ENCODE peak calls at places on chromosomes 6 and 20, in nine cellular contexts. One of them, this sample, is unnamed.

GRCh38 chr20:35059612-35060011 is 33.0 kb downstream of the TRPC4AP start:
- DNase-seq in A549: no peak
- DNase-seq in transverse colon: no peak
- DNase-seq in IMR-90: no peak
- DNase-seq in suprapubic skin: no peak
- DNase-seq in ovary: no peak
- DNase-seq in sigmoid colon: no peak
- DNase-seq in body of pancreas: no peak
- DNase-seq in adrenal gland: no peak
- DNase-seq in this sample: no peak

GRCh38 chr6:161618816-161619454 is 345.1 kb upstream of the AGPAT4 start:
- DNase-seq in A549: peak; percentile 80
- DNase-seq in transverse colon: no peak
- DNase-seq in IMR-90: no peak
- DNase-seq in suprapubic skin: no peak
- DNase-seq in ovary: no peak
- DNase-seq in sigmoid colon: no peak
- DNase-seq in body of pancreas: peak; percentile 35
- DNase-seq in adrenal gland: peak; percentile 89
- DNase-seq in this sample: no peak

GRCh38 chr6:55011034-55011433 is 163.3 kb upstream of the HCRTR2 start:
- DNase-seq in A549: no peak
- DNase-seq in transverse colon: no peak
- DNase-seq in IMR-90: no peak
- DNase-seq in suprapubic skin: no peak
- DNase-seq in ovary: no peak
- DNase-seq in sigmoid colon: no peak
- DNase-seq in body of pancreas: no peak
- DNase-seq in adrenal gland: no peak
- DNase-seq in this sample: no peak

GRCh38 chr6:43933111-43933885 is 163.3 kb downstream of the VEGFA start:
- DNase-seq in A549: no peak
- DNase-seq in transverse colon: no peak
- DNase-seq in IMR-90: peak; percentile 78
- DNase-seq in suprapubic skin: peak; percentile 44
- DNase-seq in ovary: no peak
- DNase-seq in sigmoid colon: peak; percentile 41
- DNase-seq in body of pancreas: no peak
- DNase-seq in adrenal gland: no peak
- DNase-seq in this sample: no peak

GRCh38 chr20:32660661-32661060 is 13.1 kb downstream of the C20orf203 start:
- DNase-seq in A549: no peak
- DNase-seq in transverse colon: no peak
- DNase-seq in IMR-90: no peak
- DNase-seq in suprapubic skin: no peak
- DNase-seq in ovary: no peak
- DNase-seq in sigmoid colon: no peak
- DNase-seq in body of pancreas: no peak
- DNase-seq in adrenal gland: no peak
- DNase-seq in this sample: no peak

GRCh38 chr6:163298079-163298807 is 116.3 kb upstream of the QKI start:
- DNase-seq in A549: no peak
- DNase-seq in transverse colon: no peak
- DNase-seq in IMR-90: no peak
- DNase-seq in suprapubic skin: no peak
- DNase-seq in ovary: no peak
- DNase-seq in sigmoid colon: no peak
- DNase-seq in body of pancreas: no peak
- DNase-seq in adrenal gland: no peak
- DNase-seq in this sample: no peak

GRCh38 chr20:10961651-10962288 is 288.0 kb upstream of the JAG1 start:
- DNase-seq in A549: peak; percentile 13
- DNase-seq in transverse colon: no peak
- DNase-seq in IMR-90: no peak
- DNase-seq in suprapubic skin: no peak
- DNase-seq in ovary: no peak
- DNase-seq in sigmoid colon: no peak
- DNase-seq in body of pancreas: no peak
- DNase-seq in adrenal gland: no peak
- DNase-seq in this sample: no peak

GRCh38 chr6:34190504-34191122 is 44.7 kb upstream of the GRM4 start:
- DNase-seq in A549: no peak
- DNase-seq in transverse colon: no peak
- DNase-seq in IMR-90: no peak
- DNase-seq in suprapubic skin: peak; percentile 29
- DNase-seq in ovary: no peak
- DNase-seq in sigmoid colon: no peak
- DNase-seq in body of pancreas: no peak
- DNase-seq in adrenal gland: no peak
- DNase-seq in this sample: no peak

GRCh38 chr6:158595223-158595622 is 35.3 kb downstream of the TMEM181 start:
- DNase-seq in A549: no peak
- DNase-seq in transverse colon: no peak
- DNase-seq in IMR-90: no peak
- DNase-seq in suprapubic skin: no peak
- DNase-seq in ovary: no peak
- DNase-seq in sigmoid colon: no peak
- DNase-seq in body of pancreas: no peak
- DNase-seq in adrenal gland: no peak
- DNase-seq in this sample: no peak

GRCh38 chr6:158593670-158594069 is 33.8 kb downstream of the TMEM181 start:
- DNase-seq in A549: no peak
- DNase-seq in transverse colon: no peak
- DNase-seq in IMR-90: no peak
- DNase-seq in suprapubic skin: no peak
- DNase-seq in ovary: no peak
- DNase-seq in sigmoid colon: no peak
- DNase-seq in body of pancreas: no peak
- DNase-seq in adrenal gland: no peak
- DNase-seq in this sample: no peak

GRCh38 chr6:158597565-158597964 is 37.7 kb downstream of the TMEM181 start:
- DNase-seq in A549: no peak
- DNase-seq in transverse colon: no peak
- DNase-seq in IMR-90: no peak
- DNase-seq in suprapubic skin: no peak
- DNase-seq in ovary: no peak
- DNase-seq in sigmoid colon: no peak
- DNase-seq in body of pancreas: no peak
- DNase-seq in adrenal gland: no peak
- DNase-seq in this sample: no peak

GRCh38 chr6:158599635-158600034 is 39.7 kb downstream of the TMEM181 start:
- DNase-seq in A549: no peak
- DNase-seq in transverse colon: no peak
- DNase-seq in IMR-90: no peak
- DNase-seq in suprapubic skin: no peak
- DNase-seq in ovary: no peak
- DNase-seq in sigmoid colon: no peak
- DNase-seq in body of pancreas: no peak
- DNase-seq in adrenal gland: no peak
- DNase-seq in this sample: no peak

DNA sequence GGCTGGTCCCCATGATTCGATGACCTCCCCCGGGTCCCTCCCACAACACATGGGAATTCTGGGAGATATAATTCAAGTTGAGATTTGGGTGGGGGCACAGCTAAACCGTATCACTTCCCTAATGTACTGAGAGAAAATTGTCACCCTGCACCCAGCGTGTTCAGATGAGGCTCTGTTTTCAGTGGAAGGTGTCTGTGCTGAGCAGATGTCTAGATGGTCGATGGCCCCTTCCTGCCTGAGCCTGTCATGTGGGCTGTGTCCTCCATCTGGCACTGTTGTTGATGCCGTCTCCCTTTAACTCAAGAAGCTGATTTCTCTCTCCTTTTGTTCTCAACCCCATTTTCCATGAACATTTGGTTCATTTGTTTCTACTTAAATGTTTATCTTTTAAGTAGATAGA is 37.0 kb downstream of the TMEM181 start:
- DNase-seq in A549: no peak
- DNase-seq in transverse colon: no peak
- DNase-seq in IMR-90: no peak
- DNase-seq in suprapubic skin: no peak
- DNase-seq in ovary: no peak
- DNase-seq in sigmoid colon: no peak
- DNase-seq in body of pancreas: no peak
- DNase-seq in adrenal gland: no peak
- DNase-seq in this sample: no peak
- H3K4me1 ChIP-seq in A549: no peaks in the 10 kb centered on the region
- H3K4me1 ChIP-seq in transverse colon: no peaks in the 10 kb centered on the region
- H3K4me1 ChIP-seq in IMR-90: peaks cover 3% of the 10 kb centered on the region
- H3K4me1 ChIP-seq in suprapubic skin: no peaks in the 10 kb centered on the region
- H3K4me1 ChIP-seq in ovary: no peaks in the 10 kb centered on the region
- H3K4me1 ChIP-seq in sigmoid colon: no peaks in the 10 kb centered on the region
- H3K4me1 ChIP-seq in body of pancreas: no peaks in the 10 kb centered on the region
- H3K4me1 ChIP-seq in adrenal gland: no peaks in the 10 kb centered on the region
- H3K4me1 ChIP-seq in this sample: no peaks in the 10 kb centered on the region

GRCh38 chr6:101396552-101397173 is 3.2 kb downstream of the GRIK2 start:
- DNase-seq in A549: peak; percentile 34
- DNase-seq in transverse colon: peak; percentile 60
- DNase-seq in IMR-90: peak; percentile 64
- DNase-seq in suprapubic skin: no peak
- DNase-seq in ovary: no peak
- DNase-seq in sigmoid colon: no peak
- DNase-seq in body of pancreas: peak; percentile 57
- DNase-seq in adrenal gland: no peak
- DNase-seq in this sample: peak; percentile 59

GRCh38 chr6:101395345-101395744 is 1.8 kb downstream of the GRIK2 start:
- DNase-seq in A549: no peak
- DNase-seq in transverse colon: no peak
- DNase-seq in IMR-90: no peak
- DNase-seq in suprapubic skin: no peak
- DNase-seq in ovary: no peak
- DNase-seq in sigmoid colon: no peak
- DNase-seq in body of pancreas: no peak
- DNase-seq in adrenal gland: no peak
- DNase-seq in this sample: no peak

GRCh38 chr6:101392561-101393230 is 812 bp upstream of the GRIK2 start:
- DNase-seq in A549: no peak
- DNase-seq in transverse colon: no peak
- DNase-seq in IMR-90: no peak
- DNase-seq in suprapubic skin: no peak
- DNase-seq in ovary: no peak
- DNase-seq in sigmoid colon: no peak
- DNase-seq in body of pancreas: no peak
- DNase-seq in adrenal gland: no peak
- DNase-seq in this sample: no peak

GRCh38 chr6:101391772-101392560 is 1.5 kb upstream of the GRIK2 start:
- DNase-seq in A549: no peak
- DNase-seq in transverse colon: no peak
- DNase-seq in IMR-90: no peak
- DNase-seq in suprapubic skin: no peak
- DNase-seq in ovary: no peak
- DNase-seq in sigmoid colon: no peak
- DNase-seq in body of pancreas: no peak
- DNase-seq in adrenal gland: no peak
- DNase-seq in this sample: no peak

DNA sequence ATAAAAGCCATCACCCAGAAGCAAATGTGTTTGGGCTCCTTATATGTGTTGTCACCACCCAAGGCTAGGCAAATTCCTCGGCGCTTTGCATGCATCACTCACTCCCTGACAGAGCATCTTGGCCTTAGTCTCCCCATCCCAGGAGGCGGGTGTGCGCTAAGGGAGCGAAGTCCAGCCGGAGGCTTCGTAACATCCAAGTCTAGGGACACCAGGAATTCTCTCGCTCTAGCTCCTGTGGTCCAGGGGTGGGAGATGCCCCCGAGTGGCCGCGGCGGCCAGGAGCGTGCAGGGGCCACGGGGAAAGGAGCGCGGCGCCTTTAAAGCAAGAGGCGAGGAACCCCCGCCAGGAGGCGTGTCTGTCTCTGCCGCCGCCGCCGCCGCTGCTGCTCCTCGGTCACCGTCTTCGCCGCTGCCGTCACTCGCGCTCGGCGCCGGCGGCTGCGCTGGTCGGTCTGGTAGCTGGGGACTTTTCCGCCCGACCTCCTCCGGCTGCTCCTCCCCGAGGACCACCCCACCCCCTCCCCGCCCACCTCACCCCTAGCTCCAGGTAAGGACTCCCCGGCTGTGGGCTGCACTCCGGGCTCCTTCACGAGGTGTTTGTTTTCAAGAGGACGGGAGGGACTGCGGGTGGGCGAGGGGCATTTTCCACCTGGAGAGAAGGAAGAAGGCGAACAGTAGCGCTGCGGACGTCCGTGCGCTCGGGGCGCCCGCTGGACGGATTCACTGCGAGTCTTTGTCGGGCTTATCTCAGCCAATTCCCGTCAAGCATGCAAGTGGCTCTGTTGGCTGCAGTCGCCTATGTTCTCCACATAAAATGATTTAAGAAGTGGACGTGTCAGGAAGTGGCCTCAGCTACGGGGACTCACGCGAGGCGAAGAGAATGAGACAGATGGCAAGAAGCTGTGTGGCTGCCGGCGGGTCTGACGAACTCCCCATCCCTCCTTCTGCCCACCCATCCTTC is at the start of gene GRIK2:
- DNase-seq in A549: no peak
- DNase-seq in transverse colon: peak; percentile 25
- DNase-seq in IMR-90: peak; percentile 47
- DNase-seq in suprapubic skin: no peak
- DNase-seq in ovary: no peak
- DNase-seq in sigmoid colon: no peak
- DNase-seq in body of pancreas: peak; percentile 38
- DNase-seq in adrenal gland: no peak
- DNase-seq in this sample: no peak
- H3K4me3 ChIP-seq in A549: peak within 1 kb of the TSS; percentile 49
- H3K4me3 ChIP-seq in transverse colon: peak within 1 kb of the TSS; percentile 20
- H3K4me3 ChIP-seq in IMR-90: peak within 1 kb of the TSS; percentile 49
- H3K4me3 ChIP-seq in suprapubic skin: peak within 1 kb of the TSS; percentile 57
- H3K4me3 ChIP-seq in ovary: no peak within 1 kb of the TSS
- H3K4me3 ChIP-seq in sigmoid colon: peak within 1 kb of the TSS; percentile 12
- H3K4me3 ChIP-seq in body of pancreas: peak within 1 kb of the TSS; percentile 19
- H3K4me3 ChIP-seq in adrenal gland: no peak within 1 kb of the TSS
- H3K4me3 ChIP-seq in this sample: peak within 1 kb of the TSS; percentile 42

GRCh38 chr6:26473429-26473757 is 15.6 kb downstream of the BTN2A1 start:
- DNase-seq in A549: no peak
- DNase-seq in transverse colon: no peak
- DNase-seq in IMR-90: no peak
- DNase-seq in suprapubic skin: no peak
- DNase-seq in ovary: no peak
- DNase-seq in sigmoid colon: no peak
- DNase-seq in body of pancreas: no peak
- DNase-seq in adrenal gland: no peak
- DNase-seq in this sample: no peak

GRCh38 chr6:26473758-26474438 is 16.1 kb downstream of the BTN2A1 start:
- DNase-seq in A549: peak; percentile 89
- DNase-seq in transverse colon: peak; percentile 89
- DNase-seq in IMR-90: peak; percentile 97
- DNase-seq in suprapubic skin: peak; percentile 84
- DNase-seq in ovary: peak; percentile 83
- DNase-seq in sigmoid colon: peak; percentile 92
- DNase-seq in body of pancreas: peak; percentile 75
- DNase-seq in adrenal gland: peak; percentile 95
- DNase-seq in this sample: peak; percentile 87

GRCh38 chr6:26474439-26474881 is 16.7 kb downstream of the BTN2A1 start:
- DNase-seq in A549: no peak
- DNase-seq in transverse colon: no peak
- DNase-seq in IMR-90: no peak
- DNase-seq in suprapubic skin: no peak
- DNase-seq in ovary: no peak
- DNase-seq in sigmoid colon: no peak
- DNase-seq in body of pancreas: no peak
- DNase-seq in adrenal gland: no peak
- DNase-seq in this sample: no peak

GRCh38 chr6:26471970-26472369 is 14.2 kb downstream of the BTN2A1 start:
- DNase-seq in A549: no peak
- DNase-seq in transverse colon: no peak
- DNase-seq in IMR-90: no peak
- DNase-seq in suprapubic skin: no peak
- DNase-seq in ovary: no peak
- DNase-seq in sigmoid colon: no peak
- DNase-seq in body of pancreas: no peak
- DNase-seq in adrenal gland: no peak
- DNase-seq in this sample: no peak

GRCh38 chr6:26472549-26473245 is 14.9 kb downstream of the BTN2A1 start:
- DNase-seq in A549: no peak
- DNase-seq in transverse colon: no peak
- DNase-seq in IMR-90: no peak
- DNase-seq in suprapubic skin: no peak
- DNase-seq in ovary: no peak
- DNase-seq in sigmoid colon: no peak
- DNase-seq in body of pancreas: no peak
- DNase-seq in adrenal gland: no peak
- DNase-seq in this sample: no peak
- TF ChIP-seq POLR2A in A549: no peak
- TF ChIP-seq POLR2A in transverse colon: no peak
- TF ChIP-seq POLR2A in IMR-90: no peak
- TF ChIP-seq POLR2A in suprapubic skin: no peak
- TF ChIP-seq POLR2A in ovary: no peak
- TF ChIP-seq POLR2A in sigmoid colon: no peak
- TF ChIP-seq POLR2A in body of pancreas: no peak
- TF ChIP-seq POLR2A in adrenal gland: no peak
- TF ChIP-seq POLR2A in this sample: no peak

GRCh38 chr20:63504642-63505041 is 5.8 kb upstream of the EEF1A2 start:
- DNase-seq in A549: no peak
- DNase-seq in transverse colon: no peak
- DNase-seq in IMR-90: no peak
- DNase-seq in suprapubic skin: no peak
- DNase-seq in ovary: no peak
- DNase-seq in sigmoid colon: no peak
- DNase-seq in body of pancreas: no peak
- DNase-seq in adrenal gland: no peak
- DNase-seq in this sample: no peak

GRCh38 chr20:63500902-63501817 is 2.3 kb upstream of the EEF1A2 start:
- DNase-seq in A549: no peak
- DNase-seq in transverse colon: no peak
- DNase-seq in IMR-90: no peak
- DNase-seq in suprapubic skin: no peak
- DNase-seq in ovary: no peak
- DNase-seq in sigmoid colon: no peak
- DNase-seq in body of pancreas: no peak
- DNase-seq in adrenal gland: no peak
- DNase-seq in this sample: no peak

GRCh38 chr20:63503524-63503923 is 4.6 kb upstream of the EEF1A2 start:
- DNase-seq in A549: no peak
- DNase-seq in transverse colon: no peak
- DNase-seq in IMR-90: no peak
- DNase-seq in suprapubic skin: no peak
- DNase-seq in ovary: no peak
- DNase-seq in sigmoid colon: no peak
- DNase-seq in body of pancreas: no peak
- DNase-seq in adrenal gland: no peak
- DNase-seq in this sample: no peak

GRCh38 chr20:63501818-63502670 is 3.2 kb upstream of the EEF1A2 start:
- DNase-seq in A549: no peak
- DNase-seq in transverse colon: no peak
- DNase-seq in IMR-90: peak; percentile 16
- DNase-seq in suprapubic skin: no peak
- DNase-seq in ovary: no peak
- DNase-seq in sigmoid colon: peak; percentile 56
- DNase-seq in body of pancreas: peak; percentile 62
- DNase-seq in adrenal gland: peak; percentile 92
- DNase-seq in this sample: no peak

DNA sequence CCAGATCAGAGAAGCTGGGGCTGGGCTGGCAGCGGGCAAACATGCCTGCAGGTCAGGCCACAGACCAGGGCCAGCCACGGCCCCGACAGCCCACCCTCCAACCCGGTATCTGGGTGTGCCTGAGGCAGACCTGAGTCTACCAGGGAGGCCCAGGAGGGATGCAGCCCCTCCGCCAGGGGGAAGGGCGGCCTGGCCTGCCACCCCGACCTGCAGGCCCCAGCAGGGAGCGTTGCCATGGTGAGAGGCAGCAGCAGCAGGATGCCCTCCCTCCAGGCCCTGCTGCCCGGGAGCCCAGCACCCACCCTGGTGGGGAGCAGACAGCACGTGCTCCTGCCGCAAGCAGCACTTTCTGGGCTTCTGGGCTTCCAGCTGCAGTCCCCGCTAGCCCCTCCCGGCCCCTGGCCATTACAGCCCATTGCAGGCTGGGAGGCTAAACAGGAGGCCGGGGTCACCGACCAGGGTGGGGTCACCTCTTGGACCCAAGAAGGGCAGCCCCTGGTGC is 3.8 kb upstream of the EEF1A2 start:
- DNase-seq in A549: no peak
- DNase-seq in transverse colon: no peak
- DNase-seq in IMR-90: no peak
- DNase-seq in suprapubic skin: no peak
- DNase-seq in ovary: no peak
- DNase-seq in sigmoid colon: no peak
- DNase-seq in body of pancreas: peak; percentile 16
- DNase-seq in adrenal gland: no peak
- DNase-seq in this sample: no peak
- H3K4me1 ChIP-seq in A549: peaks cover 11% of the 10 kb centered on the region
- H3K4me1 ChIP-seq in transverse colon: no peaks in the 10 kb centered on the region
- H3K4me1 ChIP-seq in IMR-90: peaks cover 3% of the 10 kb centered on the region
- H3K4me1 ChIP-seq in suprapubic skin: peaks cover 22% of the 10 kb centered on the region
- H3K4me1 ChIP-seq in ovary: peaks cover 2% of the 10 kb centered on the region
- H3K4me1 ChIP-seq in sigmoid colon: no peaks in the 10 kb centered on the region
- H3K4me1 ChIP-seq in body of pancreas: peaks cover 16% of the 10 kb centered on the region
- H3K4me1 ChIP-seq in adrenal gland: peaks cover 7% of the 10 kb centered on the region
- H3K4me1 ChIP-seq in this sample: peaks cover 25% of the 10 kb centered on the region

This sample was measured in stomach.